ENCODE peak calls at places on chromosomes 3 and 15, in six cellular contexts. V, I, X, A, S and B are unnamed samples. For H3K27me3, the result is how much of the 10 kb centered on the place peaks cover.

GRCh38 chr3:128426128-128426921 is 40.4 kb downstream of the DNAJB8 start:
- DNase-seq in S (no peak), I (peak), X (peak), A (peak), V (peak), B (no peak)

GRCh38 chr15:77696006-77696631 is 63.4 kb upstream of the LINGO1 start:
- DNase-seq in I (no peak), X (no peak), S (no peak), V (no peak), A (peak), B (no peak)

GRCh38 chr3:119978554-119979208 is 115.6 kb downstream of the GSK3B start:
- DNase-seq in A (no peak), S (no peak), X (no peak), V (peak), I (no peak), B (no peak)

GRCh38 chr15:48177383-48177874 is 666 bp downstream of the MYEF2 start:
- DNase-seq in X (peak), V (no peak), A (no peak), I (peak), S (no peak), B (no peak)

GRCh38 chr3:69791919-69792399 is 52.7 kb downstream of the MITF start:
- DNase-seq in A (no peak), I (peak), V (no peak), S (no peak), X (no peak), B (no peak)

GRCh38 chr3:71247948-71248315 is 335.6 kb downstream of the FOXP1 start:
- DNase-seq in A (no peak), V (no peak), X (no peak), I (no peak), S (no peak), B (no peak)

GRCh38 chr3:46508850-46509591 is 11.2 kb downstream of the RTP3 start:
- DNase-seq in S (no peak), X (no peak), I (no peak), V (no peak), A (no peak), B (no peak)

GRCh38 chr3:122932251-122932967 is 95.2 kb downstream of the SEMA5B start:
- DNase-seq in A (no peak), I (no peak), V (no peak), X (no peak), S (no peak), B (no peak)

GRCh38 chr15:79099692-79100091 is 9.1 kb upstream of the RASGRF1 start:
- DNase-seq in X (no peak), A (no peak), V (no peak), S (no peak), I (no peak), B (no peak)
- H3K27me3 ChIP-seq in X (under half), A (under half), V (under half), S (under half), I (under half), B (under half)

GRCh38 chr15:97688886-97689285 is 271.6 kb upstream of the ARRDC4 start:
- DNase-seq in X (no peak), I (no peak), S (no peak), A (no peak), V (no peak), B (no peak)
- H3K27me3 ChIP-seq in X (under half), I (under half), S (under half), A (under half), V (under half), B (under half)

GRCh38 chr15:89447676-89448075 is 48.7 kb downstream of the RHCG start:
- DNase-seq in X (no peak), S (no peak), I (no peak), V (no peak), A (no peak), B (no peak)
- H3K27me3 ChIP-seq in X (under half), S (half or more), I (under half), V (under half), A (under half), B (under half)

GRCh38 chr15:68431792-68432401 is at the start of gene ITGA11:
- DNase-seq in I (peak), V (peak), X (no peak), S (peak), A (peak), B (no peak)

GRCh38 chr15:68434021-68434420 is 2.1 kb upstream of the ITGA11 start:
- DNase-seq in V (no peak), I (no peak), S (peak), X (no peak), A (no peak), B (peak)

GRCh38 chr15:68431037-68431791 is 749 bp downstream of the ITGA11 start:
- DNase-seq in I (peak), X (no peak), A (peak), S (peak), V (peak), B (no peak)

GRCh38 chr15:68432665-68433064 is 702 bp upstream of the ITGA11 start:
- DNase-seq in A (no peak), V (no peak), S (peak), X (no peak), I (no peak), B (peak)

DNA sequence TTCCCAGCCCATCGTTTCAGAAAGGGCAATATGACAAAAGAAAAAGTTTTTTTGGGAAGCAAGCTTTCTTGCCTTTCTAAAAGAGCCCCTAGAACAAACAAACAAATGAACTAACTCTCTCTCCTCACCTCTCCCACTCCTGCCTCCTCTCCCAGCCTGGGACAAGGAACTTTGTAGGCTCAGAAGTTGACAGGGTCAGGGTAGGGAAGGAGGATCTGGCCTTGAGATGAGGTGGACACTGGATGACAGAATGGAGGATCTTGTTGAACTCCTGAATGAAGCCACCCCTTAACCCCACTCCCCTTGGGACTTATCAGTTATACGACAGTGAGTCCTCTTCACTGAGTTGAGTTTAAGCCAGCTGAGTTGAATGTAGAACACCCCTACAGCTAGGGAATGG is 1.6 kb upstream of the ITGA11 start:
- DNase-seq in V (no peak), X (no peak), S (no peak), A (no peak), I (no peak), B (peak)
- H3K27me3 ChIP-seq in V (under half), X (under half), S (under half), A (under half), I (under half), B (under half)